ENCODE peak calls at places on chromosomes 16 and 17, in ten cellular contexts. N is neural progenitor cell; I is CD4-positive, alpha-beta T cell; Y is esophagus squamous epithelium; S is RWPE1; G is thoracic aorta; A is BJ; V is H9; H is GM13976; Z is cardiac fibroblast. X is an unnamed sample.

GRCh38 chr17:72954595-72954994 is 137.9 kb downstream of the SLC39A11 start:
- DNase-seq in N (no peak), I (no peak), Y (no peak), S (no peak), G (no peak), A (no peak), V (no peak), H (no peak), Z (no peak), X (no peak)

GRCh38 chr16:84530590-84530989 is 26.1 kb upstream of the MEAK7 start:
- DNase-seq in N (no peak), I (no peak), Y (no peak), S (no peak), G (no peak), A (no peak), V (no peak), H (no peak), Z (no peak), X (no peak)

GRCh38 chr17:32486701-32487459 is at the start of gene CDK5R1:
- DNase-seq in N (peak; percentile 94), I (peak; percentile 73), Y (no peak), S (peak; percentile 59), G (no peak), A (no peak), V (peak; percentile 85), H (peak; percentile 88), Z (peak; percentile 65), X (no peak)

GRCh38 chr17:17824119-17824779 is 12.5 kb downstream of the SREBF1 start:
- DNase-seq in N (peak; percentile 37), I (no peak), Y (no peak), S (no peak), G (no peak), A (no peak), V (no peak), H (no peak), Z (no peak), X (no peak)

GRCh38 chr17:8338806-8339205 is 834 bp upstream of the ODF4 start:
- DNase-seq in N (peak; percentile 28), I (no peak), Y (no peak), S (no peak), G (no peak), A (no peak), V (no peak), H (no peak), Z (no peak), X (no peak)

GRCh38 chr16:81445926-81446317 is 1.3 kb downstream of the CMIP start:
- DNase-seq in N (peak; percentile 56), I (no peak), Y (no peak), S (no peak), G (no peak), A (no peak), V (no peak), H (no peak), Z (no peak), X (no peak)

GRCh38 chr17:28891201-28891600 is 6.3 kb downstream of the FLOT2 start:
- DNase-seq in N (no peak), I (no peak), Y (no peak), S (no peak), G (no peak), A (no peak), V (no peak), H (no peak), Z (no peak), X (no peak)

GRCh38 chr17:10205549-10206185 is 7.3 kb upstream of the GAS7 start:
- DNase-seq in N (no peak), I (no peak), Y (no peak), S (no peak), G (no peak), A (no peak), V (no peak), H (no peak), Z (no peak), X (no peak)

GRCh38 chr16:85157813-85158701 is 45.8 kb upstream of the CIBAR2 start:
- DNase-seq in N (peak; percentile 83), I (peak; percentile 7), Y (no peak), S (no peak), G (no peak), A (no peak), V (peak; percentile 92), H (no peak), Z (no peak), X (no peak)

GRCh38 chr16:84462296-84463210 is 41.9 kb downstream of the MEAK7 start:
- DNase-seq in N (no peak), I (no peak), Y (no peak), S (no peak), G (no peak), A (no peak), V (peak; percentile 23), H (no peak), Z (no peak), X (peak; percentile 83)

GRCh38 chr16:72021043-72021442 is 12.5 kb downstream of the DHODH start:
- DNase-seq in N (peak; percentile 65), I (no peak), Y (no peak), S (no peak), G (no peak), A (no peak), V (peak; percentile 80), H (no peak), Z (no peak), X (no peak)
- TF ChIP-seq CTCF in N (peak; percentile 64), I (no peak), Y (no peak), S (no peak), G (no peak), A (peak; percentile 46), V (peak; percentile 81), H (no peak), Z (peak; percentile 45), X (no peak)

DNA sequence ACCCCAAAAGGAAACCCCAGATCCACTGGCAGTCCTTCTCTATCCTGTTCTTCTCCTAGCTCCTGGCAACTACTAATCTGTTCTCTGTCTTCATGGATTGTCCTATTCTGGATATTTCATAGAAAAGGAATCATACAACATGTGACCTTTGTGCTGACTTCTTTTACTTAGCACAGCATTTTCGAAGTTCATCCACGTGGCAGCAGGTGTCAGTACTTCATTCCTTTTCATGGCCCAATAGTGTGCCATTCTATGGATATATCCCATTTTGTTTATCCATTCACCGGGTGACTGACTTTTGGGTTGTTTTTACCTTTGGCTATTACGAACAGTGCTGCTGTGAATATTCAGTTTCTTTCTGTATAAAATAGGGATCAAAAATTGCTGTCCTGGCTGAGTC is 10.4 kb upstream of the FA2H start:
- DNase-seq in N (no peak), I (no peak), Y (no peak), S (no peak), G (no peak), A (no peak), V (no peak), H (no peak), Z (no peak), X (no peak)
- TF ChIP-seq CTCF in N (no peak), I (no peak), Y (no peak), S (no peak), G (no peak), A (no peak), V (peak; percentile 28), H (no peak), Z (no peak), X (no peak)

GRCh38 chr16:16917201-16917600 is 538.3 kb downstream of the NPIPA7 start:
- DNase-seq in N (no peak), I (no peak), Y (no peak), S (no peak), G (no peak), A (no peak), V (no peak), H (no peak), Z (no peak), X (no peak)
- TF ChIP-seq CTCF in N (no peak), I (no peak), Y (no peak), S (no peak), G (no peak), A (no peak), V (no peak), H (no peak), Z (no peak), X (no peak)

GRCh38 chr16:67100569-67101300 is 9.0 kb upstream of the PHAF1 start:
- DNase-seq in N (no peak), I (no peak), Y (no peak), S (no peak), G (no peak), A (no peak), V (no peak), H (peak; percentile 50), Z (peak; percentile 51), X (no peak)
- TF ChIP-seq CTCF in N (peak; percentile 34), I (peak; percentile 38), Y (no peak), S (peak; percentile 36), G (no peak), A (peak; percentile 44), V (peak; percentile 51), H (peak; percentile 13), Z (peak; percentile 20), X (no peak)

GRCh38 chr17:63497708-63498483 is 21.0 kb downstream of the ACE start:
- DNase-seq in N (peak; percentile 60), I (no peak), Y (no peak), S (no peak), G (no peak), A (no peak), V (peak; percentile 94), H (no peak), Z (no peak), X (no peak)
- TF ChIP-seq CTCF in N (peak; percentile 44), I (no peak), Y (no peak), S (no peak), G (no peak), A (no peak), V (peak; percentile 64), H (no peak), Z (no peak), X (no peak)

GRCh38 chr16:67429799-67430503 is 970 bp upstream of the HSD11B2 start:
- DNase-seq in N (no peak), I (no peak), Y (no peak), S (no peak), G (no peak), A (no peak), V (no peak), H (no peak), Z (no peak), X (no peak)

GRCh38 chr16:67430504-67431076 is 331 bp upstream of the HSD11B2 start:
- DNase-seq in N (peak; percentile 57), I (no peak), Y (no peak), S (peak; percentile 52), G (no peak), A (no peak), V (no peak), H (no peak), Z (no peak), X (no peak)

GRCh38 chr16:67431805-67432476 is 1.0 kb downstream of the HSD11B2 start:
- DNase-seq in N (peak; percentile 44), I (no peak), Y (no peak), S (no peak), G (no peak), A (no peak), V (peak; percentile 74), H (no peak), Z (no peak), X (no peak)

GRCh38 chr16:67432491-67432890 is 1.6 kb downstream of the HSD11B2 start:
- DNase-seq in N (no peak), I (no peak), Y (no peak), S (no peak), G (no peak), A (no peak), V (no peak), H (no peak), Z (no peak), X (no peak)

GRCh38 chr16:67431077-67431804 is at the start of gene HSD11B2:
- DNase-seq in N (peak; percentile 91), I (no peak), Y (no peak), S (peak; percentile 72), G (no peak), A (no peak), V (peak; percentile 81), H (peak; percentile 71), Z (peak; percentile 22), X (peak; percentile 91)
- TF ChIP-seq CTCF in N (peak; percentile 21), I (no peak), Y (no peak), S (peak; percentile 44), G (no peak), A (no peak), V (no peak), H (no peak), Z (no peak), X (no peak)